ENCODE peak calls at places on chromosome 7, in ten cellular contexts. One of them, this sample, is unnamed.

GRCh38 chr7:148772297-148773089 is 73.8 kb downstream of the CUL1 start:
- DNase-seq in stimulated activated naive CD8-positive, alpha-beta T cell treated with anti-CD3 and anti-CD28 coated beads, Interleukin-15, Interleukin-2, amounts not matched to agents 100 U/mL and 50 U/mL, for 24 hours: peak
- DNase-seq in stimulated activated CD4-positive, alpha-beta T cell treated with anti-CD3 and anti-CD28 coated beads, Interleukin-2, amount 100 ng/mL, for 4 hours: peak
- DNase-seq in NCI-H1694: no peak
- DNase-seq in T-helper 17 cell: no peak
- DNase-seq in HEK293T: no peak
- DNase-seq in stomach: no peak
- DNase-seq in uterus: no peak
- DNase-seq in lung microvascular endothelial cell: peak
- DNase-seq in glutamatergic neuron: no peak
- DNase-seq in this sample: no peak

GRCh38 chr7:87628780-87629569 is 777 bp downstream of the RUNDC3B start:
- DNase-seq in stimulated activated naive CD8-positive, alpha-beta T cell treated with anti-CD3 and anti-CD28 coated beads, Interleukin-15, Interleukin-2, amounts not matched to agents 100 U/mL and 50 U/mL, for 24 hours: peak
- DNase-seq in stimulated activated CD4-positive, alpha-beta T cell treated with anti-CD3 and anti-CD28 coated beads, Interleukin-2, amount 100 ng/mL, for 4 hours: peak
- DNase-seq in NCI-H1694: no peak
- DNase-seq in T-helper 17 cell: no peak
- DNase-seq in HEK293T: peak
- DNase-seq in stomach: peak
- DNase-seq in uterus: no peak
- DNase-seq in lung microvascular endothelial cell: peak
- DNase-seq in glutamatergic neuron: peak
- DNase-seq in this sample: no peak

GRCh38 chr7:1531979-1532455 is 1.5 kb downstream of the MAFK start:
- DNase-seq in stimulated activated naive CD8-positive, alpha-beta T cell treated with anti-CD3 and anti-CD28 coated beads, Interleukin-15, Interleukin-2, amounts not matched to agents 100 U/mL and 50 U/mL, for 24 hours: no peak
- DNase-seq in stimulated activated CD4-positive, alpha-beta T cell treated with anti-CD3 and anti-CD28 coated beads, Interleukin-2, amount 100 ng/mL, for 4 hours: no peak
- DNase-seq in NCI-H1694: no peak
- DNase-seq in T-helper 17 cell: no peak
- DNase-seq in HEK293T: no peak
- DNase-seq in stomach: peak
- DNase-seq in uterus: no peak
- DNase-seq in lung microvascular endothelial cell: no peak
- DNase-seq in glutamatergic neuron: no peak
- DNase-seq in this sample: no peak

GRCh38 chr7:35694161-35694783 is 663 bp downstream of the HERPUD2 start:
- DNase-seq in stimulated activated naive CD8-positive, alpha-beta T cell treated with anti-CD3 and anti-CD28 coated beads, Interleukin-15, Interleukin-2, amounts not matched to agents 100 U/mL and 50 U/mL, for 24 hours: peak
- DNase-seq in stimulated activated CD4-positive, alpha-beta T cell treated with anti-CD3 and anti-CD28 coated beads, Interleukin-2, amount 100 ng/mL, for 4 hours: no peak
- DNase-seq in NCI-H1694: no peak
- DNase-seq in T-helper 17 cell: no peak
- DNase-seq in HEK293T: peak
- DNase-seq in stomach: no peak
- DNase-seq in uterus: no peak
- DNase-seq in lung microvascular endothelial cell: peak
- DNase-seq in glutamatergic neuron: peak
- DNase-seq in this sample: no peak

GRCh38 chr7:31137234-31137633 is 85.1 kb downstream of the ADCYAP1R1 start:
- DNase-seq in stimulated activated naive CD8-positive, alpha-beta T cell treated with anti-CD3 and anti-CD28 coated beads, Interleukin-15, Interleukin-2, amounts not matched to agents 100 U/mL and 50 U/mL, for 24 hours: no peak
- DNase-seq in stimulated activated CD4-positive, alpha-beta T cell treated with anti-CD3 and anti-CD28 coated beads, Interleukin-2, amount 100 ng/mL, for 4 hours: no peak
- DNase-seq in NCI-H1694: no peak
- DNase-seq in T-helper 17 cell: no peak
- DNase-seq in HEK293T: no peak
- DNase-seq in stomach: no peak
- DNase-seq in uterus: no peak
- DNase-seq in lung microvascular endothelial cell: no peak
- DNase-seq in glutamatergic neuron: no peak
- DNase-seq in this sample: no peak

GRCh38 chr7:157656195-157656769 is 319.5 kb downstream of the DNAJB6 start:
- DNase-seq in stimulated activated naive CD8-positive, alpha-beta T cell treated with anti-CD3 and anti-CD28 coated beads, Interleukin-15, Interleukin-2, amounts not matched to agents 100 U/mL and 50 U/mL, for 24 hours: no peak
- DNase-seq in stimulated activated CD4-positive, alpha-beta T cell treated with anti-CD3 and anti-CD28 coated beads, Interleukin-2, amount 100 ng/mL, for 4 hours: no peak
- DNase-seq in NCI-H1694: no peak
- DNase-seq in T-helper 17 cell: no peak
- DNase-seq in HEK293T: no peak
- DNase-seq in stomach: no peak
- DNase-seq in uterus: no peak
- DNase-seq in lung microvascular endothelial cell: no peak
- DNase-seq in glutamatergic neuron: peak
- DNase-seq in this sample: no peak

GRCh38 chr7:2732959-2733584 is 45.1 kb downstream of the AMZ1 start:
- DNase-seq in stimulated activated naive CD8-positive, alpha-beta T cell treated with anti-CD3 and anti-CD28 coated beads, Interleukin-15, Interleukin-2, amounts not matched to agents 100 U/mL and 50 U/mL, for 24 hours: no peak
- DNase-seq in stimulated activated CD4-positive, alpha-beta T cell treated with anti-CD3 and anti-CD28 coated beads, Interleukin-2, amount 100 ng/mL, for 4 hours: no peak
- DNase-seq in NCI-H1694: no peak
- DNase-seq in T-helper 17 cell: no peak
- DNase-seq in HEK293T: no peak
- DNase-seq in stomach: peak
- DNase-seq in uterus: peak
- DNase-seq in lung microvascular endothelial cell: peak
- DNase-seq in glutamatergic neuron: no peak
- DNase-seq in this sample: no peak

GRCh38 chr7:122528879-122529481 is 169.9 kb downstream of the RNF133 start:
- DNase-seq in stimulated activated naive CD8-positive, alpha-beta T cell treated with anti-CD3 and anti-CD28 coated beads, Interleukin-15, Interleukin-2, amounts not matched to agents 100 U/mL and 50 U/mL, for 24 hours: no peak
- DNase-seq in stimulated activated CD4-positive, alpha-beta T cell treated with anti-CD3 and anti-CD28 coated beads, Interleukin-2, amount 100 ng/mL, for 4 hours: no peak
- DNase-seq in NCI-H1694: peak
- DNase-seq in T-helper 17 cell: no peak
- DNase-seq in HEK293T: no peak
- DNase-seq in stomach: no peak
- DNase-seq in uterus: no peak
- DNase-seq in lung microvascular endothelial cell: peak
- DNase-seq in glutamatergic neuron: no peak
- DNase-seq in this sample: no peak

GRCh38 chr7:37987732-37988131 is 67.3 kb downstream of the EPDR1 start:
- DNase-seq in stimulated activated naive CD8-positive, alpha-beta T cell treated with anti-CD3 and anti-CD28 coated beads, Interleukin-15, Interleukin-2, amounts not matched to agents 100 U/mL and 50 U/mL, for 24 hours: no peak
- DNase-seq in stimulated activated CD4-positive, alpha-beta T cell treated with anti-CD3 and anti-CD28 coated beads, Interleukin-2, amount 100 ng/mL, for 4 hours: no peak
- DNase-seq in NCI-H1694: no peak
- DNase-seq in T-helper 17 cell: no peak
- DNase-seq in HEK293T: no peak
- DNase-seq in stomach: no peak
- DNase-seq in uterus: no peak
- DNase-seq in lung microvascular endothelial cell: no peak
- DNase-seq in glutamatergic neuron: no peak
- DNase-seq in this sample: no peak

GRCh38 chr7:41003031-41003925 is 699.6 kb downstream of the INHBA start:
- DNase-seq in stimulated activated naive CD8-positive, alpha-beta T cell treated with anti-CD3 and anti-CD28 coated beads, Interleukin-15, Interleukin-2, amounts not matched to agents 100 U/mL and 50 U/mL, for 24 hours: peak
- DNase-seq in stimulated activated CD4-positive, alpha-beta T cell treated with anti-CD3 and anti-CD28 coated beads, Interleukin-2, amount 100 ng/mL, for 4 hours: no peak
- DNase-seq in NCI-H1694: peak
- DNase-seq in T-helper 17 cell: no peak
- DNase-seq in HEK293T: peak
- DNase-seq in stomach: peak
- DNase-seq in uterus: no peak
- DNase-seq in lung microvascular endothelial cell: peak
- DNase-seq in glutamatergic neuron: peak
- DNase-seq in this sample: no peak

GRCh38 chr7:153920897-153921296 is 131.3 kb upstream of the DPP6 start:
- DNase-seq in stimulated activated naive CD8-positive, alpha-beta T cell treated with anti-CD3 and anti-CD28 coated beads, Interleukin-15, Interleukin-2, amounts not matched to agents 100 U/mL and 50 U/mL, for 24 hours: no peak
- DNase-seq in stimulated activated CD4-positive, alpha-beta T cell treated with anti-CD3 and anti-CD28 coated beads, Interleukin-2, amount 100 ng/mL, for 4 hours: no peak
- DNase-seq in NCI-H1694: no peak
- DNase-seq in T-helper 17 cell: no peak
- DNase-seq in HEK293T: no peak
- DNase-seq in stomach: no peak
- DNase-seq in uterus: no peak
- DNase-seq in lung microvascular endothelial cell: no peak
- DNase-seq in glutamatergic neuron: no peak
- DNase-seq in this sample: no peak

GRCh38 chr7:118052330-118052729 is 131.6 kb upstream of the LSM8 start:
- DNase-seq in stimulated activated naive CD8-positive, alpha-beta T cell treated with anti-CD3 and anti-CD28 coated beads, Interleukin-15, Interleukin-2, amounts not matched to agents 100 U/mL and 50 U/mL, for 24 hours: no peak
- DNase-seq in stimulated activated CD4-positive, alpha-beta T cell treated with anti-CD3 and anti-CD28 coated beads, Interleukin-2, amount 100 ng/mL, for 4 hours: no peak
- DNase-seq in NCI-H1694: no peak
- DNase-seq in T-helper 17 cell: no peak
- DNase-seq in HEK293T: no peak
- DNase-seq in stomach: no peak
- DNase-seq in uterus: no peak
- DNase-seq in lung microvascular endothelial cell: no peak
- DNase-seq in glutamatergic neuron: no peak
- DNase-seq in this sample: no peak

GRCh38 chr7:25707733-25708132 is 444.3 kb upstream of the NFE2L3 start:
- DNase-seq in stimulated activated naive CD8-positive, alpha-beta T cell treated with anti-CD3 and anti-CD28 coated beads, Interleukin-15, Interleukin-2, amounts not matched to agents 100 U/mL and 50 U/mL, for 24 hours: no peak
- DNase-seq in stimulated activated CD4-positive, alpha-beta T cell treated with anti-CD3 and anti-CD28 coated beads, Interleukin-2, amount 100 ng/mL, for 4 hours: no peak
- DNase-seq in NCI-H1694: peak
- DNase-seq in T-helper 17 cell: no peak
- DNase-seq in HEK293T: no peak
- DNase-seq in stomach: no peak
- DNase-seq in uterus: no peak
- DNase-seq in lung microvascular endothelial cell: no peak
- DNase-seq in glutamatergic neuron: no peak
- DNase-seq in this sample: no peak

GRCh38 chr7:713488-714230 is 12.8 kb upstream of the DNAAF5 start:
- DNase-seq in stimulated activated naive CD8-positive, alpha-beta T cell treated with anti-CD3 and anti-CD28 coated beads, Interleukin-15, Interleukin-2, amounts not matched to agents 100 U/mL and 50 U/mL, for 24 hours: no peak
- DNase-seq in stimulated activated CD4-positive, alpha-beta T cell treated with anti-CD3 and anti-CD28 coated beads, Interleukin-2, amount 100 ng/mL, for 4 hours: no peak
- DNase-seq in NCI-H1694: no peak
- DNase-seq in T-helper 17 cell: no peak
- DNase-seq in HEK293T: no peak
- DNase-seq in stomach: no peak
- DNase-seq in uterus: no peak
- DNase-seq in lung microvascular endothelial cell: no peak
- DNase-seq in glutamatergic neuron: no peak
- DNase-seq in this sample: no peak

GRCh38 chr7:85038466-85038865 is 148.4 kb downstream of the SEMA3D start:
- DNase-seq in stimulated activated naive CD8-positive, alpha-beta T cell treated with anti-CD3 and anti-CD28 coated beads, Interleukin-15, Interleukin-2, amounts not matched to agents 100 U/mL and 50 U/mL, for 24 hours: no peak
- DNase-seq in stimulated activated CD4-positive, alpha-beta T cell treated with anti-CD3 and anti-CD28 coated beads, Interleukin-2, amount 100 ng/mL, for 4 hours: no peak
- DNase-seq in NCI-H1694: no peak
- DNase-seq in T-helper 17 cell: no peak
- DNase-seq in HEK293T: no peak
- DNase-seq in stomach: no peak
- DNase-seq in uterus: no peak
- DNase-seq in lung microvascular endothelial cell: no peak
- DNase-seq in glutamatergic neuron: no peak
- DNase-seq in this sample: no peak